ENCODE peak calls at places on chromosomes 1 and 21, in four cellular contexts. L is K562, T is GM12878, O is HepG2. U is an unnamed sample.

GRCh38 chr1:23424171-23424959 is at the start of gene TCEA3:
- DNase-seq in L (no peak), T (no peak), O (peak; percentile 36), U (peak; percentile 33)

GRCh38 chr1:5779608-5780323 is 212.5 kb downstream of the NPHP4 start:
- DNase-seq in L (no peak), T (no peak), O (no peak), U (no peak)

GRCh38 chr1:227155004-227155403 is 163.3 kb downstream of the CDC42BPA start:
- DNase-seq in L (no peak), T (no peak), O (no peak), U (no peak)

GRCh38 chr1:67646145-67647035 is 38.6 kb upstream of the GADD45A start:
- DNase-seq in L (peak; percentile 81), T (no peak), O (no peak), U (no peak)

GRCh38 chr1:232982238-232982944 is 32.0 kb downstream of the NTPCR start:
- DNase-seq in L (no peak), T (no peak), O (no peak), U (no peak)

GRCh38 chr1:8017495-8018310 is 8.4 kb downstream of the ERRFI1 start:
- DNase-seq in L (no peak), T (no peak), O (peak; percentile 85), U (no peak)

GRCh38 chr21:44530221-44530902 is 9.6 kb downstream of the KRTAP10-1 start:
- DNase-seq in L (no peak), T (no peak), O (no peak), U (no peak)

GRCh38 chr1:85578321-85579295 is 2.0 kb upstream of the CCN1 start:
- DNase-seq in L (no peak), T (no peak), O (peak; percentile 40), U (no peak)

GRCh38 chr1:230648114-230648513 is 5.8 kb downstream of the COG2 start:
- DNase-seq in L (no peak), T (no peak), O (no peak), U (no peak)

GRCh38 chr1:244603498-244603897 is 49.4 kb upstream of the DESI2 start:
- DNase-seq in L (peak; percentile 42), T (no peak), O (peak; percentile 7), U (no peak)

GRCh38 chr1:159248311-159248710 is 43.6 kb downstream of the ACKR1 start:
- DNase-seq in L (no peak), T (no peak), O (no peak), U (no peak)

GRCh38 chr21:44865561-44866280 is 7.8 kb downstream of the PTTG1IP start:
- DNase-seq in L (no peak), T (no peak), O (no peak), U (no peak)

GRCh38 chr1:29969576-29969975 is 733.3 kb downstream of the PTPRU start:
- DNase-seq in L (no peak), T (no peak), O (no peak), U (no peak)

GRCh38 chr1:225454733-225455132 is 26.9 kb upstream of the LBR start:
- DNase-seq in L (peak; percentile 75), T (no peak), O (no peak), U (no peak)

GRCh38 chr1:241499910-241500309 is 19.6 kb downstream of the FH start:
- DNase-seq in L (peak; percentile 36), T (no peak), O (peak; percentile 14), U (no peak)

GRCh38 chr1:183887826-183888819 is 83.2 kb downstream of the RGL1 start:
- DNase-seq in L (no peak), T (no peak), O (no peak), U (no peak)

GRCh38 chr1:45802343-45803298 is 791 bp upstream of the MAST2 start:
- DNase-seq in L (peak; percentile 91), T (no peak), O (peak; percentile 84), U (peak; percentile 40)

GRCh38 chr1:186325239-186325638 is 49.8 kb downstream of the TPR start:
- DNase-seq in L (peak; percentile 31), T (no peak), O (peak; percentile 4), U (no peak)

DNA sequence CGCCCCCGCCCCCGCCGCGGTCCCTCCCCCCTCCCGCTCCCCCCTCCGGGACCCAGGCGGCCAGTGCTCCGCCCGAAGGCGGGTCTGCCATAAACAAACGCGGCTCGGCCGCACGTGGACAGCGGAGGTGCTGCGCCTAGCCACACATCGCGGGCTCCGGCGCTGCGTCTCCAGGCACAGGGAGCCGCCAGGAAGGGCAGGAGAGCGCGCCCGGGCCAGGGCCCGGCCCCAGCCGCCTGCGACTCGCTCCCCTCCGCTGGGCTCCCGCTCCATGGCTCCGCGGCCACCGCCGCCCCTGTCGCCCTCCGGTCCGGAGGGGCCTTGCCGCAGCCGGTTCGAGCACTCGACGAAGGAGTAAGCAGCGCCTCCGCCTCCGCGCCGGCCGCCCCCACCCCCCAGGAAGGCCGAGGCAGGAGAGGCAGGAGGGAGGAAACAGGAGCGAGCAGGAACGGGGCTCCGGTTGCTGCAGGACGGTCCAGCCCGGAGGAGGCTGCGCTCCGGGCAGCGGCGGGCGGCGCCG is at the start of gene SIM2:
- DNase-seq in L (peak; percentile 20), T (no peak), O (no peak), U (peak; percentile 58)
- TF ChIP-seq CREM in L (no peak), T (no peak), O (no peak), U (no peak)

GRCh38 chr1:207228987-207229386 is 92.5 kb upstream of the CD55 start:
- DNase-seq in L (no peak), T (no peak), O (no peak), U (no peak)
- TF ChIP-seq CREM in L (no peak), T (no peak), O (no peak), U (no peak)

GRCh38 chr1:209895709-209896108 is 42.3 kb upstream of the SYT14 start:
- DNase-seq in L (no peak), T (no peak), O (no peak), U (no peak)
- TF ChIP-seq CREM in L (no peak), T (no peak), O (no peak), U (no peak)

GRCh38 chr1:114262314-114262960 is 108.8 kb upstream of the SYT6 start:
- DNase-seq in L (no peak), T (no peak), O (no peak), U (no peak)
- TF ChIP-seq CREM in L (no peak), T (no peak), O (no peak), U (no peak)

DNA sequence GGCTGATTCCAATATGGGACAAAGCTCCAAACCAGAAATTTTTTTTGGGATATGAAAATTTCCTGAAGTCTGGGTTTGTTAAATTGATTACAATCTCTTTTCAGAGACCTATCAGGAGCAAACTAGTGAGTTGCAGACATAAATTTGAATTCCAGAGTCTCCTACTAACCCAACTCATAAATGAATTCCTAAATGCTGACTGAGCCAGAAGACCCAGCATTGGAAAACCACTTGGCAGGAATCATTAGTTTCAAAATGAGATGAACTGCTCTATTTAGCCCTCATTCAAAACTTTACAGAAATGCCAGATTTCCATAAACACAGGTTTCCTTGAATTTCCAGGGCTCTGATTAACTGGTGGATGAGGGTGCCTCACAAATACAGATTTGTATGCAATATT is 222.5 kb downstream of the HLX start:
- DNase-seq in L (no peak), T (no peak), O (no peak), U (no peak)
- TF ChIP-seq CREM in L (no peak), T (no peak), O (no peak), U (no peak)

GRCh38 chr1:63877816-63878215 is 104.0 kb downstream of the ROR1 start:
- DNase-seq in L (no peak), T (no peak), O (no peak), U (no peak)
- TF ChIP-seq CREM in L (no peak), T (no peak), O (no peak), U (no peak)

DNA sequence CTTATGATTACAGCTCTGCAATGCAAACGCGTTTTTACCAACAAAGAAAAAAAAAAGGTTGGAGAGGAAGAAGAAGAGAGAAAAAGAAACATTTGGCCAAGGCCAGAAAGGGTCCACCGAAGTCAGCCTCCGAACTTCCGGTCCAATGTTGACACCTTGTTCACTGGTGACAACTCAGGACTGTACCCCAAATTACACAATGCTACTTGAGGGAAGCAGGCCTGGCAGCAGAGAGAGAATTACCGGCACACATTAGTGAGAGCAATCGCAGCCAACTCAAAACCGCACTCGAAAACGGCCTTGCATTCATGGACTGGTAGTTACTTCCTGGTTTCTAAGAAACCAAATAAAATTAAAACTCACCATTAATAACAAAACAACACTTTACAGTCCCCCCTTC is 652.5 kb downstream of the KIF26B start:
- DNase-seq in L (no peak), T (peak; percentile 80), O (no peak), U (no peak)
- TF ChIP-seq CREM in L (no peak), T (no peak), O (no peak), U (no peak)

GRCh38 chr1:54230507-54231339 is 30.8 kb downstream of the MRPL37 start:
- DNase-seq in L (peak; percentile 31), T (no peak), O (no peak), U (no peak)

GRCh38 chr1:54227091-54227602 is 27.2 kb downstream of the MRPL37 start:
- DNase-seq in L (no peak), T (no peak), O (peak; percentile 27), U (no peak)

GRCh38 chr1:54228638-54229079 is 28.7 kb downstream of the MRPL37 start:
- DNase-seq in L (no peak), T (no peak), O (no peak), U (no peak)

GRCh38 chr1:54227836-54228435 is 28.0 kb downstream of the MRPL37 start:
- DNase-seq in L (no peak), T (no peak), O (no peak), U (peak; percentile 47)

GRCh38 chr1:54229281-54229891 is 29.4 kb downstream of the MRPL37 start:
- DNase-seq in L (peak; percentile 59), T (no peak), O (peak; percentile 35), U (no peak)
- TF ChIP-seq CREM in L (no peak), T (no peak), O (no peak), U (no peak)

DNA sequence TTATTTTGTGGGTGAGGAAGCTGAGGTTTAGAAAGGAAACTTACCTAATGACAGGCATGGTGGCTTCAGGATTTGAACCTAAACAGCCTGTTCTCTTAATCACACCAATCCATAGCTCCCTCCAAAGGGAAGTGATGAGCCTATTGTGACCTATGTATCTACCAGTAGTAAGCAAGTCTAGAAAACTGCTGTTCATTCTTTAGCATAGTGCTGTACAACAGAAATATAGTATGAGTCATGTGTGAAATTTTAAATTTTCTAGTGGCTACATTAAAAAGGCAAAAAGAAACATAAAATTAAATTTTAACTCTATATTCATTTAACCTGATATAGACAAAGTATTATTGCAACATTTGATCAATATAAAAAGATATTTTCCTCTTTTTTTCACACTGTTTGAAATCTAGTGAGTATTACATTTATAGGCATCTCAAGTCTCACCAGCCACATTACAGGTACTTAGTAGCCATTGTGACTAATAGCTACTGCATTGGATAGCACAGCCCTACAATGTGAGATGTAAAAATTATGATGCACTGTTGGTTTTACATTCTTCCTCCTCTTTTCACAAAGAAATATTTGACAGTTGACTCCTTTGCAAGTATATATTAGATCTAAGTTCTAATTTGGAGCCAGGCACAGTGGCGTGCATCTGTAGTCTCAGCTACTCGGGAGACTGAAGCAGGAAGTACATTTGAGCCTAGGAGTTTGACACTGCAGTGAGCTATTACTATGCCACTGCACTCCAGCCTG is 16.6 kb downstream of the IPO9 start:
- DNase-seq in L (no peak), T (no peak), O (no peak), U (no peak)
- TF ChIP-seq CREM in L (no peak), T (no peak), O (no peak), U (no peak)